ENCODE peak calls at places on chromosomes 11 and 22, in seven cellular contexts. Q, L, V, Y, B, S and A are unnamed samples.

GRCh38 chr22:44684506-44685383 is 17.3 kb upstream of the PRR5 start:
- DNase-seq in Q (peak), V (peak), L (peak), B (peak), S (peak), Y (peak), A (peak)

GRCh38 chr11:86244063-86244521 is 461 bp upstream of the EED start:
- DNase-seq in L (peak), Q (peak), B (no peak), S (peak), V (no peak), Y (no peak), A (peak)

GRCh38 chr11:87421422-87421821 is 383.7 kb downstream of the TMEM135 start:
- DNase-seq in L (no peak), V (peak), B (peak), Q (no peak), S (peak), Y (peak), A (peak)

GRCh38 chr22:27913162-27913741 is 5.8 kb downstream of the PITPNB start:
- DNase-seq in B (no peak), Q (no peak), Y (no peak), V (peak), S (no peak), L (no peak), A (no peak)

GRCh38 chr22:50201191-50202129 is 649 bp downstream of the SELENOO start:
- DNase-seq in Y (no peak), B (no peak), S (peak), L (no peak), Q (no peak), V (no peak), A (no peak)

GRCh38 chr22:49710746-49711145 is 116.9 kb downstream of the BRD1 start:
- DNase-seq in S (no peak), Y (no peak), B (no peak), Q (no peak), V (no peak), L (no peak), A (no peak)

GRCh38 chr11:16358726-16359125 is 2.4 kb upstream of the SOX6 start:
- DNase-seq in S (no peak), Y (no peak), V (no peak), B (no peak), Q (no peak), L (no peak), A (no peak)

GRCh38 chr22:48575567-48576332 is 1251.9 kb downstream of the BRD1 start:
- DNase-seq in S (peak), V (no peak), Q (no peak), L (no peak), Y (no peak), B (no peak), A (no peak)

GRCh38 chr11:111635706-111636045 is 33.4 kb downstream of the SIK2 start:
- DNase-seq in B (no peak), Q (no peak), S (no peak), L (no peak), V (peak), Y (no peak), A (no peak)

DNA sequence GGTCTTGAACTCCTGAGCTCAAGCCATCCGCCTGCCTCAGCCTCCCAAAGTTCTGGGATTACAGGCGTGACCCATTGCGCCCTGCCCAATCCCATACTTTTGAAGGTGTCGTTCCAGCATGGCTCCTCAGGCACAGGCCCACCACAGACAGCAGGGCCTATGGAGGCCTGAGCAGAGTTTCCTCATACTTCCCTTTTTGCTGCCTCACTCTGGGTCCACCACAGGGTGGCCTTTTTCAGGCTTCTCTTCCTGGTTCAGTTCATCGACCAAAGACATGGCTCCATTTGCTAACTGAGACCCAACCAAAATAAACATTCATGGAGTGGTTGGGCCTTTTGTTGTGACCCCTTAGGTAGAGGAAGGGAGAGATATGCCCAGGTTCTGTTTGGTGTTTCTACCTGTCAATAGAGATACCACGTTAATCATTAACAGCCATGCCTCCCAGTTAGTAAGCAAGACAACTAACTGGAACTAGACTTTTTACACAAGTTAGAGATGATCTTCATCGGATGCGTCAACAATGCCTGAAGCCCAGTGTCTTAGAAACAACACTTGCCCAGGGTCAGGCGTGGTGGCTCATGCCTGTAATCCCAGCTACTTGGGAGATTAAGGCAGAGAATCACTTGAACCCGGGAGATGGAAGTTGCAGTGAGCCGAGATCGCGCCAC is 35.1 kb downstream of the TRIOBP start:
- DNase-seq in L (no peak), V (no peak), B (no peak), Q (no peak), S (no peak), Y (no peak), A (no peak)
- TF ChIP-seq CTCF in L (no peak), V (peak), B (no peak), Q (no peak), S (no peak), Y (peak), A (peak)

GRCh38 chr11:64180871-64181270 is 5.1 kb upstream of the STIP1 start:
- DNase-seq in L (no peak), S (no peak), Q (no peak), Y (no peak), B (no peak), V (no peak), A (no peak)

GRCh38 chr11:64183890-64184289 is 2.1 kb upstream of the STIP1 start:
- DNase-seq in B (no peak), V (no peak), Q (no peak), S (no peak), L (no peak), Y (no peak), A (no peak)

GRCh38 chr11:64181506-64182411 is 4.2 kb upstream of the STIP1 start:
- DNase-seq in S (peak), V (peak), Y (peak), L (peak), Q (peak), B (peak), A (peak)

GRCh38 chr11:64186205-64187165 is 514 bp downstream of the STIP1 start:
- DNase-seq in V (no peak), L (no peak), B (no peak), Q (no peak), S (no peak), Y (no peak), A (no peak)

DNA sequence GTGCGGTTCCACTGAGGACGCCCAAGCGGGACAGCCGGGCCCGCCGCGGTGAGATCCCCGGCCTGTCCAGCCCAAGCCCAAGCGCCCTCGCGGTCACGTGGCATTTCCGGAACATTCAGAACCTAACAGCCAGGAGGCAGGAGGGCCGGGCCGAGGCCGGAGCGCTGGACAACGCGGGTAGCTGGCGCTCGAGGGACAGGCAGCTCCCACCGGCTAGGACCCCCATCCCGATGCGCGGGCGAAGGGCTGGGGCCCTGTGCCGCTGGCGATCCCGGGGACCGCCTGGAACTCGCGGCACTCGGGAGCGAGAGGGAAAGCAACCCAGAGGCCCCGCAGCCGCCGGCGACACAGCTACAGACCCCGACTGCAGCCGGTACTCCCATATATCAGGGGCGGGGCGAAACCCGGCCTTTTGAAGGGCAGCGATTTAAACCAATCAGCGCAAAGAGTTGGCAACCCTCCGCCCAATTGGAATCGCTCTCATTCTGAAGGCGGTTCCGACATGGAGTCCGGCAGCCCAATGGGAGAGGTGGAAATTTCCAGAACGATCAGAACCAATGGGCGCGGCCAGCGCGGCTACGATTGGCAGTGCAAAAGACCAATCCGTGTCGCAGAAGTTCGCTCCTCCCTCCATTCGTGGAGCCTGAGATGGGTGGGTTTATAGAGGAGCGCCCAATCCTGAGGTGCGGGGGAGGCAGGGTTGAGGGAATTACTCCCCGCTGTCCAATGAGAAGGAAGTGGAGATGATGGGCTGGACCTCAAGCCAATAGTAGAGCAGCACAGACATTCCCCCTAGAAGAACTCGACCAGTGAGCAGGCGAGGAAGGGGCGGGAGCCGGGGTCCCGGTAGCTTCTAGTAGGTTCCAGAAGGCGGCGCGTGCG is at the start of gene STIP1:
- DNase-seq in B (peak), Q (peak), Y (peak), S (peak), V (peak), L (peak), A (peak)
- TF ChIP-seq CTCF in B (peak), Q (peak), Y (peak), S (no peak), V (peak), L (peak), A (peak)

DNA sequence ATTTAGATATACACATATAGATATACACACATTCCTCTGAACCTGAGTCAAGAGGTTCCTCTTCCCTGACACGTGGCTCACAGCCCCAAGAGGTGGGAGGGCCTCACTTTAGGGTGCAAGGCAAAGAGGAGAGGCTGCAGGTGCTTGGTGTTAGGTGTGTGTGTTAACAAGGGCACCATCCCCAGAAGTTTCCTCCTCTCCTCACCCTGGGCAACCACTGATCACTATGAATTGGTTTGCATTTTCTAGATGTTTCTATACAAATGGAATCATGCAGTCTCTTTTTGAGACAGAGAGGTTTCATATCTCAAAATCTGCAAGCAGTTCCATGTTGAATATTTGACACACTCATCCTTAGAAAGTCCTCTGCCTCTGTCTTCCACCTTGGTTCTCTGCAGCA is 120.9 kb upstream of the NECTIN1 start:
- DNase-seq in V (no peak), B (no peak), L (no peak), S (no peak), Q (no peak), Y (no peak), A (no peak)
- TF ChIP-seq CTCF in V (no peak), B (no peak), L (no peak), S (no peak), Q (no peak), Y (no peak), A (no peak)

GRCh38 chr11:120637131-120637530 is 125.6 kb downstream of the GRIK4 start:
- DNase-seq in B (no peak), Q (no peak), V (no peak), L (no peak), S (no peak), Y (no peak), A (no peak)
- TF ChIP-seq CTCF in B (no peak), Q (no peak), V (no peak), L (no peak), S (no peak), Y (no peak), A (no peak)

GRCh38 chr22:17283423-17283822 is 64.2 kb upstream of the ADA2 start:
- DNase-seq in B (no peak), L (no peak), V (no peak), S (no peak), Y (no peak), Q (no peak), A (no peak)
- TF ChIP-seq CTCF in B (no peak), L (no peak), V (no peak), S (no peak), Y (peak), Q (no peak), A (no peak)

GRCh38 chr11:120547871-120548681 is 36.5 kb downstream of the GRIK4 start:
- DNase-seq in B (no peak), Y (no peak), L (peak), Q (peak), S (no peak), V (peak), A (peak)
- TF ChIP-seq CTCF in B (no peak), Y (peak), L (peak), Q (no peak), S (no peak), V (peak), A (peak)

DNA sequence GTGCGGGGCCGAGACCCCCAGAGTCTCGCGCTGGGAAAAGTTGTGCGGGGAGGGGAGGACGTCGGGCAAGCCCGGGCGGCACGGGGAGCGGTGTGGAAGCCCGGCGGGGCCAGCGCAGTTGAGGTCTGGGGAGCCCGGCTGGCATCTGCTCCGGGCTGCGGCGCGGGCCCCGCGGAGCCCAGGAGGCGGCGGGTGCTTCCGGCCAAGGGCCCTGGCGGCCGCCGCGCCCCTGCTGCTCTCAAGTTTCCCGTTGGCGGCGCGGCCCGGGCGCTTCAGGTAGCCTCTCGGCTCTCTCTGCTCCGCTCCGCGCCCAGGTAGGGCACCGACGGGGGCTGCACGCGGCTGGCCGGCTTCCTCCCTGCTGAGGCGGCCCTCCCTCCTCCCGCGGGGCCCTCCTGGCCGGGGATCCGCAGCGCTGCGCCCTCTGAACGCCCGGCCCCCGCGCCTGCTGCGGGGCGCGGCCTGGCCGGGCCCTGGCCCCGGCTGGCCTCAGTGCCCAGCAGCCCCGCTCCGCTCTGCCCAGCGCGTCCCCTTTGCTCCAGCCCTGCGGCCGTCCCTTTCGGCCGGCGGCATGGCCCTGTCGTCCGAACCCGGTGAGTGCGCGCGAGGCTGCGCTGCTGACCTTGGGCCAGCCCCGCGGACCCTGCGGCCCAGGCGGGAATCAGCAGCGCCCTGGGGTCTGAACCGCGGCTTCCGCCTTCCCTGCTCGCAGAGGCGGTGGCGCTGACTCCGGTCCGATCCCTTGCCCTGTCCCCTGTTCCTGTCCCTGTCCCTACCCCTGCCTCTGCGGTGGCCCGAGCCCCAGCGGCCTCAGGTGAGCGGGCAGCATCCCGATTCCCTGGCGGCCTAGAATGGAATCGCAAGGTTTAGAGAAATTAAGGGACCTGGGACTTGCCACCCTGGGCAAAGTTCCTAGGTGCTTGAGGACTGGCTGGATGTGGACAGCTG is 4.3 kb upstream of the AMPD3 start:
- DNase-seq in Y (peak), S (peak), L (no peak), B (peak), V (peak), Q (no peak), A (no peak)
- TF ChIP-seq CTCF in Y (peak), S (peak), L (peak), B (peak), V (peak), Q (peak), A (peak)

GRCh38 chr22:41300661-41301060 is 664 bp upstream of the ZC3H7B start:
- DNase-seq in S (no peak), B (no peak), V (no peak), Y (no peak), Q (no peak), L (no peak), A (no peak)
- TF ChIP-seq CTCF in S (no peak), B (no peak), V (no peak), Y (no peak), Q (no peak), L (no peak), A (no peak)

DNA sequence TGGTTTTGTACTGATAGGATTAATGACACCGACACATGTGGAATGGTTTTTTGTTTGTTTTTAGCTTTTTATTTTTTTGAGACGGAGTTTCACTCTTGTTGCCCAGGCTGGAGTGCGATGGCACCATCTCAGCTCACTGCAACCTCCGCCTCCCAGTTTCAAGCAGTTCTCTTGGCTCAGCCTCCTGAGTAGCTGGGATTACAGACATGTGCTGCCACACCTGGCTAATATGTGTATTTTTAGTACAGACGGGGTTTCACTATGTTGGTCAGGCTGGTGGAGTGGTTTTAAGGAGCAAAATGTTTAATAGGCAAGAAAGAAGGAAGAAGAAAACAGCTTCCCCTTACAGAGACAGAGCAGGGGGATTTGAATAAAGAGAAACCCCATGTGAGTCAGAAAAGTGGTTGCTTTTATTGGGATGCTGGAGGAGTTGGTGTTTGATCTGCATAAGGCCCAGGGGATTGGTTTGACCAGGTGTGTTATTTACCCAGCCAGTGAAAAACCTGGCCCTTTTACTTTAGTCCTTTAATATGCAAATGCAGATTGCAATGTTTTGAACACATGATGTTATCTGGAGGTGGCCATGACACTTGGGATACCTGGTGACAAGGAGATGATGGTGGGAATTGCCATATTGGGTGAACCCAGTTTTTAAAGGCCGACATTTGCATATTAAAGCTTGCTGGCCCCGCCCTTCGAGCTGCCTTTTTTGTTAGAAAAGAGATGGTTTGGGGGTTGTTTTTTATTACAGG is 24.3 kb downstream of the SUSD2 start:
- DNase-seq in L (no peak), B (no peak), S (no peak), Q (no peak), V (no peak), Y (no peak), A (no peak)
- TF ChIP-seq CTCF in L (no peak), B (no peak), S (no peak), Q (no peak), V (no peak), Y (peak), A (peak)

GRCh38 chr11:32874144-32874543 is 18.5 kb upstream of the QSER1 start:
- DNase-seq in L (no peak), B (no peak), Y (no peak), V (no peak), S (no peak), Q (no peak), A (no peak)

DNA sequence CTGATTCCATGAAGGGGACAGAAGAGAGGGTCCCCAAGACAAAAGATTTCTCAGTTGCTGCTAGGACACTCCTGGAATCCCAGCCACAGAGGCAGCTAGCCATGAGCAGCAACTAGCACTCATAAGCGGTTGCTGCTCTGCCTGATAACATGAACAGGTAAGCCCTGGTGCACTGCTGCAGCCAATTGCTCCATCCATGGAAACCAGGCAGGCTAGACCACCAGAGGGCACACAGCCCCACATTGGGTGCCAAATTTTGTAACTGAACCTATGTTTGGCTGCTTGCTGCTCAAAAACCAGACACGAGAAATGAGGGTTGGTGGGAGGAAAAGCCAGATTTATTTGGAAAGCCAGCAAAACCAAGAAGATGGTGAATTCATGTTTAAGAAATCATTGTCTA is 21.9 kb upstream of the QSER1 start:
- DNase-seq in Y (peak), S (peak), Q (no peak), V (no peak), L (no peak), B (no peak), A (no peak)
- TF ChIP-seq CTCF in Y (peak), S (peak), Q (no peak), V (peak), L (no peak), B (peak), A (peak)